ENCODE peak calls at places on chromosomes 5 and 9, in four cellular contexts. G is OCI-LY7, W is OCI-M1, O is ecto neural progenitor cell. J is an unnamed sample.

GRCh38 chr9:81673310-81673709 is 16.0 kb downstream of the TLE1 start:
- DNase-seq in G (no peak), W (no peak), O (no peak), J (no peak)

GRCh38 chr9:34994429-34995287 is 5.1 kb downstream of the DNAJB5 start:
- DNase-seq in G (no peak), W (peak), O (no peak), J (peak)

GRCh38 chr9:93196095-93197055 is 12.4 kb downstream of the WNK2 start:
- DNase-seq in G (no peak), W (no peak), O (no peak), J (no peak)

GRCh38 chr5:146048994-146049703 is 56.2 kb downstream of the PLAC8L1 start:
- DNase-seq in G (peak), W (peak), O (peak), J (peak)

GRCh38 chr9:127084071-127085039 is 38.1 kb downstream of the ANGPTL2 start:
- DNase-seq in G (no peak), W (peak), O (no peak), J (no peak)

GRCh38 chr9:81052846-81053245 is 636.5 kb downstream of the TLE1 start:
- DNase-seq in G (no peak), W (no peak), O (no peak), J (peak)

GRCh38 chr5:111869681-111870080 is 112.7 kb upstream of the NREP start:
- DNase-seq in G (no peak), W (no peak), O (no peak), J (peak)

GRCh38 chr5:177478711-177479646 is 5.5 kb upstream of the DBN1 start:
- DNase-seq in G (no peak), W (peak), O (no peak), J (peak)

GRCh38 chr9:89278997-89279739 is 31.8 kb upstream of the CKS2 start:
- DNase-seq in G (peak), W (peak), O (no peak), J (peak)

GRCh38 chr9:81389569-81389993 is 299.8 kb downstream of the TLE1 start:
- DNase-seq in G (no peak), W (no peak), O (no peak), J (peak)

GRCh38 chr9:8304720-8305119 is 505.1 kb upstream of the DMAC1 start:
- DNase-seq in G (no peak), W (no peak), O (no peak), J (no peak)

GRCh38 chr5:141521244-141521781 is 32.4 kb downstream of the PCDHGC5 start:
- DNase-seq in G (no peak), W (peak), O (no peak), J (peak)

GRCh38 chr9:135188681-135189151 is 101.2 kb downstream of the OLFM1 start:
- DNase-seq in G (no peak), W (no peak), O (no peak), J (no peak)

GRCh38 chr5:60280943-60281342 is 387.4 kb upstream of the PDE4D start:
- DNase-seq in G (no peak), W (no peak), O (no peak), J (no peak)

GRCh38 chr9:128416014-128416413 is 4.6 kb upstream of the CERCAM start:
- DNase-seq in G (no peak), W (no peak), O (peak), J (no peak)

GRCh38 chr5:39376293-39376714 is 12.0 kb upstream of the C9 start:
- DNase-seq in G (peak), W (peak), O (peak), J (peak)

GRCh38 chr5:2747372-2748179 is 3.9 kb downstream of the IRX2 start:
- DNase-seq in G (no peak), W (no peak), O (no peak), J (no peak)